ENCODE peak calls at places on chromosomes 16 and 17, in nine cellular contexts. A, S, O, R, E, D, Z, Q and T are unnamed samples.

GRCh38 chr17:4949321-4950074 is 1.2 kb upstream of the PFN1 start:
- DNase-seq in A (peak), S (peak), O (peak), R (peak), E (peak), D (peak), Z (peak), Q (peak), T (no peak)

GRCh38 chr17:65231662-65232335 is 94.6 kb downstream of the RGS9 start:
- DNase-seq in A (peak), S (peak), O (no peak), R (peak), E (peak), D (peak), Z (peak), Q (peak), T (peak)

GRCh38 chr16:66167564-66168291 is 198.8 kb upstream of the CDH5 start:
- DNase-seq in A (no peak), S (peak), O (no peak), R (peak), E (peak), D (no peak), Z (peak), Q (no peak), T (no peak)

GRCh38 chr17:72853438-72854415 is 238.8 kb downstream of the SLC39A11 start:
- DNase-seq in A (no peak), S (no peak), O (no peak), R (no peak), E (peak), D (no peak), Z (no peak), Q (no peak), T (no peak)

GRCh38 chr17:67922503-67922902 is 73.8 kb downstream of the C17orf58 start:
- DNase-seq in A (no peak), S (no peak), O (no peak), R (no peak), E (no peak), D (no peak), Z (no peak), Q (no peak), T (no peak)

GRCh38 chr17:6505425-6506142 is 50.8 kb downstream of the PITPNM3 start:
- DNase-seq in A (no peak), S (peak), O (no peak), R (peak), E (peak), D (no peak), Z (no peak), Q (no peak), T (no peak)

GRCh38 chr17:34015253-34015652 is 239.8 kb upstream of the CCL2 start:
- DNase-seq in A (no peak), S (no peak), O (no peak), R (no peak), E (peak), D (no peak), Z (no peak), Q (no peak), T (no peak)

GRCh38 chr17:83091257-83092141 is 12.1 kb downstream of the METRNL start:
- DNase-seq in A (peak), S (no peak), O (no peak), R (no peak), E (no peak), D (no peak), Z (no peak), Q (peak), T (no peak)

GRCh38 chr17:65055280-65055707 is 1.2 kb downstream of the GNA13 start:
- DNase-seq in A (no peak), S (no peak), O (no peak), R (no peak), E (no peak), D (no peak), Z (no peak), Q (no peak), T (no peak)

GRCh38 chr17:82281502-82282238 is 8.2 kb upstream of the CSNK1D start:
- DNase-seq in A (no peak), S (no peak), O (no peak), R (peak), E (no peak), D (no peak), Z (no peak), Q (peak), T (no peak)

GRCh38 chr17:55710829-55711496 is 11.7 kb downstream of the TMEM100 start:
- DNase-seq in A (peak), S (no peak), O (no peak), R (no peak), E (peak), D (no peak), Z (no peak), Q (no peak), T (no peak)

GRCh38 chr16:25107466-25107792 is 4.1 kb upstream of the LCMT1 start:
- DNase-seq in A (peak), S (no peak), O (no peak), R (no peak), E (no peak), D (no peak), Z (no peak), Q (no peak), T (no peak)

GRCh38 chr17:72116692-72117469 is 3.9 kb upstream of the SOX9 start:
- DNase-seq in A (peak), S (peak), O (no peak), R (peak), E (peak), D (no peak), Z (peak), Q (no peak), T (no peak)

GRCh38 chr16:8859913-8860881 is 8.6 kb downstream of the CARHSP1 start:
- DNase-seq in A (no peak), S (peak), O (no peak), R (peak), E (no peak), D (no peak), Z (no peak), Q (peak), T (no peak)

GRCh38 chr16:89164436-89164835 is 7.1 kb upstream of the CDH15 start:
- DNase-seq in A (no peak), S (no peak), O (no peak), R (no peak), E (no peak), D (no peak), Z (no peak), Q (no peak), T (no peak)

GRCh38 chr17:5912927-5913565 is 157.1 kb upstream of the WSCD1 start:
- DNase-seq in A (no peak), S (no peak), O (no peak), R (no peak), E (peak), D (no peak), Z (no peak), Q (no peak), T (no peak)

GRCh38 chr17:69335018-69335417 is 8.1 kb upstream of the ABCA5 start:
- DNase-seq in A (no peak), S (peak), O (no peak), R (peak), E (no peak), D (peak), Z (peak), Q (no peak), T (no peak)

GRCh38 chr16:56360117-56361008 is 65.0 kb downstream of the AMFR start:
- DNase-seq in A (no peak), S (no peak), O (no peak), R (no peak), E (peak), D (no peak), Z (no peak), Q (peak), T (no peak)

GRCh38 chr16:68668266-68668665 is 23.2 kb downstream of the CDH3 start:
- DNase-seq in A (no peak), S (no peak), O (no peak), R (no peak), E (no peak), D (no peak), Z (no peak), Q (no peak), T (peak)

GRCh38 chr16:78368121-78369102 is 269.0 kb downstream of the WWOX start:
- DNase-seq in A (no peak), S (no peak), O (no peak), R (no peak), E (no peak), D (no peak), Z (no peak), Q (no peak), T (no peak)

GRCh38 chr17:59893617-59894100 is 738 bp downstream of the RPS6KB1 start:
- DNase-seq in A (peak), S (peak), O (no peak), R (peak), E (no peak), D (peak), Z (peak), Q (no peak), T (no peak)

GRCh38 chr17:74008196-74008595 is 195.3 kb upstream of the RPL38 start:
- DNase-seq in A (peak), S (no peak), O (no peak), R (no peak), E (peak), D (peak), Z (peak), Q (no peak), T (no peak)

GRCh38 chr16:11093578-11094074 is 149.3 kb downstream of the CLEC16A start:
- DNase-seq in A (no peak), S (no peak), O (no peak), R (no peak), E (no peak), D (no peak), Z (no peak), Q (no peak), T (no peak)

DNA sequence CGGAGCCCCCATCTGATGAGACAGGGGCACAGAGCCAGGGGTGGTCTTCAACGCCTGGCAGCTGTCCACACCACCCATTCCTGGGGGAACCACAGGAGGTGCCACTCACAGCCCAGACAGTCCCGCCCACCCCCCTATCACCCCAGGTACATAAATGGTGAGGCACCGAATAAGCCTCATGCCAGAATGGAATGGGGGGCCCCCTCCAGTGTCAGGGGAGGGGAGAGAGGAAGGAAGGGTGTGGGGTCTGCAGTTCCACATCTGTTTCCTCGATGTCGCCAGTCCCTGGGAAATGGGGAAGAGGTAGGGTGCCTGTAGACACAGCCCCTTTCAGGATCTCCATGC is 1.7 kb downstream of the TMC6 start:
- DNase-seq in A (no peak), S (no peak), O (no peak), R (no peak), E (no peak), D (no peak), Z (no peak), Q (no peak), T (no peak)
- H3K4me3 ChIP-seq in A (no peak), S (no peak), O (no peak), R (no peak), E (peak), D (no peak), Z (peak), Q (peak), T (no peak)

GRCh38 chr16:85289760-85290625 is 177.7 kb upstream of the CIBAR2 start:
- DNase-seq in A (no peak), S (no peak), O (no peak), R (no peak), E (no peak), D (no peak), Z (no peak), Q (no peak), T (no peak)
- TF ChIP-seq CTCF in A (no peak), S (no peak), O (no peak), R (no peak), E (peak), D (no peak), Z (no peak), Q (no peak), T (no peak)

GRCh38 chr17:80070375-80071115 is 30.8 kb upstream of the GAA start:
- DNase-seq in A (no peak), S (no peak), O (no peak), R (no peak), E (no peak), D (no peak), Z (no peak), Q (no peak), T (no peak)
- H3K4me3 ChIP-seq in A (no peak), S (peak), O (peak), R (peak), E (no peak), D (no peak), Z (no peak), Q (peak), T (no peak)

GRCh38 chr17:3447625-3448024 is 14.0 kb upstream of the OR1E2 start:
- DNase-seq in A (no peak), S (peak), O (no peak), R (peak), E (peak), D (no peak), Z (peak), Q (no peak), T (no peak)
- TF ChIP-seq CTCF in A (no peak), S (no peak), O (no peak), R (no peak), E (peak), D (peak), Z (peak), Q (no peak), T (no peak)

DNA sequence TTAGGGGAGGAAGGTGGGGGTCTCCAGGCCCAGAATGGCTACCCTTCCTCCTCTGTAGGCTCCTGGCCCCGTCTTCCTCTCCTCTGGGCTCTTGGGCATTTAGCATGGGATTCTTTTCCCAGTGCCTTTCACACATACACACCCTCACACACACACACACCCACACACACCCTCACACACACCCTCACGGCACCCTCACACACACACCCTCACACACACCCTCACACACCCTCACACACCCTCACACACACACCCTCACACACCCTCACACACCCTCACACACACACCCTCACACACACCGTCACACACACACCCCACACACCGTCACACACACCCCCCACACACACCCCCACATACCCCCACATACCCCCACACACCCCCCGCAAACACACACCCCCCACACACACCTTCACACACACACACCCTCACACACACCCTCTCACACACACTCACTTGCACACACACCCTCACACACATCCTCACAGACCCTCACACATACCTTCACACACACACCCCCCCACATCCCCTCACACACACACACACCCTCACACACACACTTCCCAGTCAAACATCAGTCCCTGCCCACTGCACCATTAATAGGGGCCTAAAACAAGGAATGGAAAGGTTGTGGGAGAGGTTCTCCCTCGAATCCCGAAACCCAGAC is 845 bp downstream of the SGCA start:
- DNase-seq in A (no peak), S (no peak), O (no peak), R (no peak), E (no peak), D (no peak), Z (no peak), Q (no peak), T (no peak)
- H3K4me3 ChIP-seq in A (no peak), S (no peak), O (no peak), R (no peak), E (no peak), D (no peak), Z (no peak), Q (no peak), T (no peak)

DNA sequence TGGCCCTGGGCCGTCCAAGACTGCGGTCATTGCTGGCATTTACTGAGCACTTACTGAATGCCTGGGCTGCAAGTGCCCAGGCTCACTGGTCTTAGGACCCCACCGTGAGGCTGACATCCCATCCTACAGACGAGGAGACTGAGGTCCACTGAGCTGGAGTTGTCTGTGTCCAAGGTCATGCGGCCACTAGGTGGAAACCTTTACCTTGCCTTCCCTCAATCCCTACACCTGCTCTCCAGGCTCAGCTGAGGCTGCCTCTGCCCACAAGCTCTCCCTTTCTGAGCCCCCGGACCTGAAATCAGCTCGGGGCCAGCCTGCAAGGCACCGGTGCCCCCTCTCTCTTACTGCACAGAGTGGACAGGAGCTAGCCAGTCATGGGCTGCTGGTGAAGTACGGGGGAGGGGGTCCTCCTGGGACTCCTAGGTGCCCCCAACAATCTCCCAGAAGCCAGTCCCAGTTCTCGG is 1.5 kb downstream of the CASKIN1 start:
- DNase-seq in A (peak), S (peak), O (no peak), R (peak), E (peak), D (peak), Z (peak), Q (peak), T (no peak)
- TF ChIP-seq CTCF in A (peak), S (peak), O (no peak), R (peak), E (peak), D (peak), Z (peak), Q (peak), T (peak)

DNA sequence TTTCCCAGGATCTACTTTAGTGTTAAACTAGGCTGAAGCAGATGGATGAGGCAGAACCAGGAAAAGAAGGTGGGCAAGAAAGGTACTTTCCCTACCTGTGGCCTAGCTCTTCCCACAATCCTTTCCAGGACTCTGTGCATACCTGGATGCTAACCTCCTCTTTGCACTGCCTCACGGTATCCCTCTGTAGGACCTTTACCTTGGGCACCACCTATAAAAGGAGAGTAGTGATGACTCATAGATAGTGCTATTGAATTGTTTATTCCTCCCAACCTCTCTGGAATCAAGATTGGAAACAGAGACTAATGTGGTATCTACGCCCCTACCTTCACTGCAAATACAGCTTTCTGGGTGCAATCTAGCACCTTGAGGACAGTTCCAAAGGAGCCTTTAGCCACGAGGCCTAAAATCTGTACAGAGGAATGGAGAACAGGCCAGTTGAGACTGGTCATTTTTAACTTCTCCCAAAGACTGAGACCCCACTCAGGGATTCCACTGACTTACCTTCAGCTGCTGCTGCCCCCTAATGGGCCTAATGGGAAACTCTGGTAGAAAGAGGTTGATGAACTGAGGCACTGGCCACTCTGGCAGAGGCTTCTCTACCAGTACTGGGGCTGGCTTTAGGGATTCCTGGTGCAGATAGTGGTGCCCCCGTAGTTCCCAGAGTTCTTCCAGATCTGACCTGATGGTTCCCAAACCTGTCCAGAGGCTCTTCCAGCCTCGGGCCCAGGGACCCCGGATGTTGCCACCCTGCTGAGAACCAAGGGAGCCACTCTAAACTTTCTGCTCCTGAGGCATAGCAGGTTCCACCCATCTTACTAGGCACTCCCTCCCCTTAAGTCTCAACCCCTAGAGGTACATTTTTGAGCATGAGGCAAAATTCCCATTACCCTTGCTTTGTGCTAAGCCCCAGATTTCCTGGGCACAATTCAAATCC is 781 bp downstream of the RSKR start:
- DNase-seq in A (peak), S (peak), O (no peak), R (peak), E (peak), D (peak), Z (peak), Q (peak), T (no peak)
- H3K4me3 ChIP-seq in A (no peak), S (no peak), O (no peak), R (no peak), E (no peak), D (no peak), Z (no peak), Q (no peak), T (no peak)

DNA sequence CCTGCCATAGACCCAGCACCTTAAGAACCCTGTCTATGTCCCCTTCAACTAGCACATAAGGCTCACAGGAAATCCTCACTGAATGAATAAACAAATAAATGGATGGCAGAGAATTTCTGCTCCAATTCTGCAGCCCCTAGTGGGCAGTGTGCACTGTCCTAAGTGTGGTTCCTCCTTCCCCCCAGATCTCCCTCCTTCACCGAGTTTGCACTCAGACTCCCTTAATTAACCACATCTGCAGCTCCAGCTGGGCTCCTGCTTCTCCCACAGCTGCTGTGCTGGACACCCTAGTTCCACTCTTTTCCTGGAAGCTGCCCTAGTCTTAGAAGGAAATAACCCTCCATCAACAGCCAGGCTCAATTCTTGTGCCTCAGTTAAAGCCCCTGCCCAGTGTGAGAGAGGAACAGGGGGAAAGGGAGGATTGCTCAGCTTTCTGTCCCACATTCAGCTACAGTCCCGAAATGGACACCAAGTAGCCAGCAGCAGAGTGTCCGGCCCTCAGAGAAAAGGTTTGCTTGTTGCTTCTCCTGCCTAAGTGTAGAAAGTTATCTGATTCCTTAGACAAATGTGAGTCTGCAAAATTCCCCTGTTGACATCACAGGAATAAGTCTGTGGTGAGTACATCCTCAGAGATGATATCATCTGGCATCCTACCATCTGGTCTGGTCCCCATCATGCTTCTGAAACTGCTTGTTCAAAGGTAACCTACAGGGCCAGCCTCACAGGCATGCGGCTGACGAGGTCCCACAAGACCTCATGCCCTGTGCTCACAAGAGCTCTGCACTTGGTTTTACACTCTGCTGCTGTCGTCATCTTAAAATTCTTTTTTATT is 12.3 kb downstream of the LRRC3C start:
- DNase-seq in A (no peak), S (peak), O (no peak), R (peak), E (no peak), D (peak), Z (peak), Q (no peak), T (peak)
- TF ChIP-seq CTCF in A (no peak), S (peak), O (no peak), R (peak), E (peak), D (peak), Z (peak), Q (no peak), T (peak)